ENCODE peak calls at places on chromosomes 12 and 14, in five cellular contexts. U is H1, B is HepG2, Z is NT2/D1, V is GM12878. Y is an unnamed sample.

GRCh38 chr12:27493260-27493935 is 30.6 kb upstream of the PPFIBP1 start:
- DNase-seq in U (no peak), B (no peak), Z (no peak), V (no peak), Y (no peak)

GRCh38 chr12:60935981-60936761 is 1324.0 kb upstream of the USP15 start:
- DNase-seq in U (no peak), B (peak), Z (peak), V (no peak), Y (no peak)

GRCh38 chr14:94768521-94769412 is 1.1 kb downstream of the GSC start:
- DNase-seq in U (peak), B (no peak), Z (no peak), V (no peak), Y (no peak)

GRCh38 chr12:19074700-19075099 is 54.8 kb upstream of the PLEKHA5 start:
- DNase-seq in U (no peak), B (no peak), Z (no peak), V (no peak), Y (no peak)

GRCh38 chr14:22416193-22416592 is 172.8 kb downstream of the DAD1 start:
- DNase-seq in U (no peak), B (no peak), Z (no peak), V (no peak), Y (no peak)

GRCh38 chr12:77980782-77981181 is 150.1 kb downstream of the NAV3 start:
- DNase-seq in U (no peak), B (no peak), Z (no peak), V (no peak), Y (no peak)

GRCh38 chr12:23887055-23887835 is 62.2 kb downstream of the SOX5 start:
- DNase-seq in U (no peak), B (no peak), Z (no peak), V (no peak), Y (no peak)

GRCh38 chr14:65574611-65575010 is 162.1 kb downstream of the FUT8 start:
- DNase-seq in U (no peak), B (peak), Z (no peak), V (no peak), Y (no peak)

GRCh38 chr12:107503851-107504502 is 181.6 kb upstream of the PWP1 start:
- DNase-seq in U (no peak), B (no peak), Z (no peak), V (no peak), Y (no peak)

GRCh38 chr12:57089259-57090245 is 638 bp downstream of the NAB2 start:
- DNase-seq in U (peak), B (no peak), Z (no peak), V (no peak), Y (no peak)

GRCh38 chr14:28536889-28537288 is 229.7 kb upstream of the FOXG1 start:
- DNase-seq in U (no peak), B (no peak), Z (no peak), V (no peak), Y (no peak)

GRCh38 chr12:77995436-77996167 is 164.9 kb downstream of the NAV3 start:
- DNase-seq in U (no peak), B (no peak), Z (no peak), V (peak), Y (no peak)

GRCh38 chr12:52151153-52151858 is 40.5 kb downstream of the KRT80 start:
- DNase-seq in U (no peak), B (no peak), Z (no peak), V (no peak), Y (no peak)

GRCh38 chr12:24230061-24230460 is 280.6 kb upstream of the SOX5 start:
- DNase-seq in U (no peak), B (no peak), Z (peak), V (no peak), Y (no peak)

GRCh38 chr14:93729993-93730392 is 58.3 kb downstream of the PRIMA1 start:
- DNase-seq in U (no peak), B (no peak), Z (no peak), V (no peak), Y (no peak)

GRCh38 chr12:12349711-12350665 is at the start of gene MANSC1:
- DNase-seq in U (peak), B (peak), Z (peak), V (no peak), Y (peak)

GRCh38 chr14:62103497-62103896 is 341.3 kb downstream of the SNAPC1 start:
- DNase-seq in U (no peak), B (no peak), Z (no peak), V (no peak), Y (no peak)

GRCh38 chr14:100827751-100828447 is 2.0 kb downstream of the MEG3 start:
- DNase-seq in U (no peak), B (no peak), Z (no peak), V (no peak), Y (no peak)

GRCh38 chr12:131048611-131048990 is 94.9 kb downstream of the ADGRD1 start:
- DNase-seq in U (no peak), B (no peak), Z (no peak), V (no peak), Y (no peak)

GRCh38 chr14:49634547-49635334 is at the start of gene DNAAF2:
- DNase-seq in U (peak), B (peak), Z (peak), V (no peak), Y (peak)

GRCh38 chr12:67320614-67321305 is 51.6 kb downstream of the CAND1 start:
- DNase-seq in U (no peak), B (no peak), Z (peak), V (no peak), Y (no peak)

GRCh38 chr14:61188196-61188595 is 92.9 kb downstream of the TMEM30B start:
- DNase-seq in U (peak), B (no peak), Z (no peak), V (no peak), Y (no peak)

GRCh38 chr12:51788876-51789275 is 59.6 kb downstream of the FIGNL2 start:
- DNase-seq in U (no peak), B (no peak), Z (no peak), V (no peak), Y (no peak)

GRCh38 chr12:104369708-104370107 is 66.2 kb downstream of the EID3 start:
- DNase-seq in U (no peak), B (no peak), Z (no peak), V (no peak), Y (no peak)

GRCh38 chr14:77921820-77922219 is 121.9 kb downstream of the ADCK1 start:
- DNase-seq in U (no peak), B (no peak), Z (no peak), V (no peak), Y (no peak)

GRCh38 chr12:89731614-89732013 is 23.0 kb upstream of the ATP2B1 start:
- DNase-seq in U (no peak), B (no peak), Z (no peak), V (no peak), Y (no peak)

DNA sequence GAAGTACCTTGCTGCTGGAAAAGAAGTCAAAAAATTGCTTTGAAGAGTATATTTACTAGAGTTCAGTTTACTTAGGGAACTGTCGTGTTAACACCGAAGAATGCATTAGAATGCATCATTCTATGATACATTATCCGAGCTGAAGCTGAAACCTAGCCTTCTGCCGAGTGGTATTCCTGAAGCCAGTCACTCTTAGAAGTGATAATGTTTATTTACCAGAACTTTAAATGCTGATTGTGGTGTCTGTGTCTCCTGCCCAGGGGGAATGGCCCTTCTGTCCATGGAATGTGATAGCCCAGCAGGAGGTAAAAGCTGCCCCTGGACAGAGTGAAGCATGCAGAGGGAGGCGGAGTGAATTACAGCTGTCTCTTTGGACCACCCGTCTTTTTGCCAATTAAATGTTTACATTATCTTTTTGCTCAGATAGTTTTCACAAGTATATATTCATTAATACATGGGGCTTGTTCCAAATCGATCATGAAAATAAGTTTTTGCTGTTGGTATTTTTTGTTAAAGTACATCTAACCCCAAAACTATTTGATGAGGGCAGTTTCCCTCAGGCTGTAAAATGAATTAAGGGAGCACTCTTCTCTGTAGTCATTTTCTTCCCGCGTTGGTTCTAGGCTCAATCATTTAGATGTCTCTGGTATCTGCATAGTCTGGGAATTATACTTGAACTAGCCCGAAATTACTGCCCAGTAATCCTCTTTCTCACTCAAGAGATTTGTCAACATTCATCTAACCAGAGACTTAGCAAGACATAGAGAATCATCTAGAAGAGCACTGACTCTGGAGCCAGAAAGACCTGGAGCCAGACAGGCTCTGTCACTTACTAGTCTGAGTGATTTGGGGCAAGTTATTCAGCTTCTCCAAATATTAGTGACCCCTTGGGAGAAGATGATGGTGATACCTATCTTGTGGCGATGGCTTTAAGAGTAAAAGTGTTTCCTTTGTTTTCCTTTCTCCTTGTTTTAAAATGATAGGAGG is 147.6 kb downstream of the CRADD start:
- DNase-seq in U (no peak), B (no peak), Z (peak), V (no peak), Y (peak)
- TF ChIP-seq SUZ12 in U (no peak), B (no peak), Z (no peak), V (no peak), Y (no peak)

GRCh38 chr12:50087995-50088394 is 2.9 kb downstream of the SMARCD1 start:
- DNase-seq in U (no peak), B (peak), Z (no peak), V (no peak), Y (no peak)

GRCh38 chr12:50090391-50090790 is 5.2 kb downstream of the SMARCD1 start:
- DNase-seq in U (no peak), B (no peak), Z (no peak), V (no peak), Y (no peak)

GRCh38 chr12:50087159-50087558 is 2.0 kb downstream of the SMARCD1 start:
- DNase-seq in U (no peak), B (no peak), Z (no peak), V (no peak), Y (no peak)

GRCh38 chr12:50089730-50090129 is 4.6 kb downstream of the SMARCD1 start:
- DNase-seq in U (no peak), B (no peak), Z (no peak), V (no peak), Y (no peak)

GRCh38 chr12:50088577-50089335 is 3.6 kb downstream of the SMARCD1 start:
- DNase-seq in U (no peak), B (peak), Z (no peak), V (peak), Y (peak)
- TF ChIP-seq SUZ12 in U (no peak), B (no peak), Z (no peak), V (no peak), Y (no peak)

GRCh38 chr12:6302621-6303020 is 7.9 kb upstream of the PLEKHG6 start:
- DNase-seq in U (no peak), B (no peak), Z (no peak), V (no peak), Y (no peak)
- TF ChIP-seq SUZ12 in U (no peak), B (no peak), Z (no peak), V (no peak), Y (no peak)

DNA sequence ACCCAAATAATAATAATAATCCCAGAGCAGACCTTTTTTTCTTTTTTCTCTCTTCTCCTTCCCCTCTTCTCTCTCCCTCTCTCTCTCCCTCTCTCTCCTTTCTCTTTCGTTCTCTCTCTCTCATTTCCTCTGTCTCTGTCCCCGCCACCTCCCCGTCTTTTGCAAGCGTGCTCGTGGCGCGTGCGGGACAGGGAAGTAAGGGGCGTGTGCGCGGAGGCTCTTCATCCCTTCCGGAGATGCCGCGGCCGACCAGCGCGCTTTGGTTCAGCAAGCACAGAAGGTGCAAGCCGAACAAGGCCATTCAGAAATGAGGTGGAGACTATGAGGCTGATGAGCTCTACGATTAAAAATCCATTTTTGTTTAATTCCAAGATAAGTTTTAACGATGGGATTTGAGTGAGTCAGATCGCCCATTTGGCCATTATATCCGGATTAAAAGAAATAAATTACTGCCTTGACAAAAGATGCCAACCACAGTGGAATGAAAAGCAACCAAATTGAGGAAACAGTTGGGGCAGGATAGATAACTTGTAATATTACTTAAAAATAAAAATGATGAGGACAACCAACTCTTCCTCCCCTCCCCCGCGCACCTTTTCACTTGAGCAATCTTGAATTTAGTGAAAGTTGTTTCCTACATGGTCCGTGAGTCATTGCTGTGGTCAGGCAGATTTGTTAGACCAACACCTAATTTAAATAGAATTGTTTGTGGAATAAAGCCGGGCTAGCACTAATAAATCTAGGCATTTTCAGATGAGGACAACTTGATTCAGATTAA is 1.2 kb upstream of the AMIGO2 start:
- DNase-seq in U (no peak), B (no peak), Z (no peak), V (no peak), Y (peak)
- TF ChIP-seq SUZ12 in U (peak), B (no peak), Z (no peak), V (peak), Y (no peak)

GRCh38 chr12:75784591-75784990 is 247.0 kb downstream of the PHLDA1 start:
- DNase-seq in U (no peak), B (peak), Z (no peak), V (no peak), Y (no peak)

GRCh38 chr12:75781532-75782046 is 250.0 kb downstream of the PHLDA1 start:
- DNase-seq in U (no peak), B (no peak), Z (no peak), V (no peak), Y (no peak)

GRCh38 chr12:75783093-75783877 is 248.3 kb downstream of the PHLDA1 start:
- DNase-seq in U (no peak), B (no peak), Z (no peak), V (no peak), Y (no peak)

GRCh38 chr12:75782182-75782581 is 249.4 kb downstream of the PHLDA1 start:
- DNase-seq in U (no peak), B (no peak), Z (no peak), V (no peak), Y (no peak)

GRCh38 chr12:75779891-75780501 is 251.6 kb downstream of the PHLDA1 start:
- DNase-seq in U (no peak), B (no peak), Z (no peak), V (no peak), Y (peak)
- TF ChIP-seq SUZ12 in U (no peak), B (no peak), Z (no peak), V (no peak), Y (no peak)

DNA sequence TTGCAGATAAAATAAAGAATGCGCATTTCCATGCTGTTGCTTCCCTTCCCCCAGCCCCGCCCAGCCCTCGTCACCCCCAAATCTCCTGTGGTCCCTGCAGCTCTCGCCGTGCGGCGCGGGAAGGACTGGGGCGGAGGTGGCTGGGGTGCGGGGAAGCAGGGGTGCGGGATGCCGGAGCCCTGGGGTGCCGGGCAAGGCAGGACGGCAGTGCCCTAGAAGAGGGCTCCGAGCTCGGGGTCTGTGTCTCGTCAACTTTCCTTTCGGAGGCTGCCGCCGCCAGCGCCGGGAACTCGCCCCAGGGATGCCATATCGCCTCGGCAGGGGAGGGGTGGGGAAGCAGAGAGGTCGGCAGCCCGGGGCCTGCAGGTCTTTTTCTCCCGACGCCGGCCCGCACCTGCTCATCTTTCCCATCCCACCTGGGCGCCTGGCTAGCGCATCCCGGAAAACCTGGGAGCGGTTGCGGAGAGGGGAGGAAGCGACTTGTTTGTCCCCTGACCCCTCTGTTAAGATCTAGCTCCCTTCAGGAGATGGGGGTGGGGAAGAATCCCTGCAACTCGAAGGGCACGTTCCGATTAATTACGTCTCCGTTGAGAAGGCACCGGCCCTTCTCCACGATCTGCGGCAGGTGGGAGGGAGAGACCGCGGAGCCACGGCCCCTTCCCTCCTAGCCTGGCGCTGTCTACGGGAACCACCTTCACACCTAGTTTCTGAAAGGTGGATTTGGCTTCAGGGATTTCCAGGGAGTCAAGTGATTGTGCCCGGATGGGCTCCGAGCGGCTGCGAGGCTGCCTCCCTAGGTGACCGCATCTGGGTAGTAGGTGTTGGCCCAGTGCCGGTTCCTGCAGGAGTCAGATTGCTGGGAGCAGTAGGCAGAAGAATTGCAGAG is 621 bp downstream of the CNTN1 start:
- DNase-seq in U (peak), B (no peak), Z (no peak), V (no peak), Y (peak)
- TF ChIP-seq SUZ12 in U (no peak), B (no peak), Z (no peak), V (no peak), Y (no peak)